ENCODE peak calls at places on chromosomes 16 and 17, in seven cellular contexts. C is CD8-positive, alpha-beta T cell; S is lower lobe of right lung; U is tibial nerve; F is right lobe of liver; Q is left ventricle myocardium inferior; H is esophagus squamous epithelium. A is an unnamed sample.
A peak's percentile ranks its signal among the peaks of the same experiment; 100 is the strongest.

GRCh38 chr17:57092779-57093178 is 7.7 kb downstream of the AKAP1 start:
- DNase-seq in C (no peak), S (no peak), U (no peak), F (no peak), Q (no peak), H (no peak), A (no peak)

GRCh38 chr16:49961087-49961486 is 63.9 kb upstream of the CNEP1R1 start:
- DNase-seq in C (no peak), S (no peak), U (no peak), F (no peak), Q (no peak), H (no peak), A (no peak)

GRCh38 chr17:31674305-31674704 is 184.7 kb downstream of the COPRS start:
- DNase-seq in C (no peak), S (no peak), U (no peak), F (no peak), Q (no peak), H (no peak), A (no peak)

GRCh38 chr17:29929006-29929543 is 953 bp downstream of the SSH2 start:
- DNase-seq in C (no peak), S (no peak), U (no peak), F (no peak), Q (no peak), H (no peak), A (no peak)

GRCh38 chr16:56860226-56861020 is 4.6 kb upstream of the SLC12A3 start:
- DNase-seq in C (peak; percentile 8), S (no peak), U (no peak), F (no peak), Q (no peak), H (no peak), A (no peak)

GRCh38 chr16:12502671-12503070 is 301.0 kb downstream of the CPPED1 start:
- DNase-seq in C (no peak), S (no peak), U (no peak), F (no peak), Q (no peak), H (no peak), A (no peak)

GRCh38 chr16:66400503-66401380 is 26.4 kb upstream of the BEAN1 start:
- DNase-seq in C (no peak), S (no peak), U (no peak), F (no peak), Q (no peak), H (no peak), A (no peak)

GRCh38 chr17:8248751-8249607 is at the start of gene PFAS:
- DNase-seq in C (peak; percentile 95), S (peak; percentile 98), U (peak; percentile 97), F (peak; percentile 96), Q (peak; percentile 97), H (peak; percentile 79), A (peak; percentile 93)

GRCh38 chr17:66947311-66947710 is 17.2 kb upstream of the CACNG4 start:
- DNase-seq in C (no peak), S (peak; percentile 20), U (no peak), F (peak; percentile 37), Q (no peak), H (no peak), A (no peak)

GRCh38 chr17:74750327-74751069 is 2.1 kb downstream of the NHERF1 start:
- DNase-seq in C (no peak), S (no peak), U (no peak), F (peak; percentile 95), Q (no peak), H (no peak), A (no peak)

GRCh38 chr16:68732068-68732680 is 4.9 kb upstream of the CDH1 start:
- DNase-seq in C (no peak), S (peak; percentile 84), U (no peak), F (peak; percentile 80), Q (no peak), H (no peak), A (no peak)

GRCh38 chr16:55496509-55497145 is 12.2 kb upstream of the LPCAT2 start:
- DNase-seq in C (no peak), S (no peak), U (no peak), F (no peak), Q (no peak), H (no peak), A (no peak)

GRCh38 chr16:51376080-51376479 is 225.0 kb upstream of the SALL1 start:
- DNase-seq in C (no peak), S (no peak), U (no peak), F (no peak), Q (no peak), H (no peak), A (no peak)

GRCh38 chr17:32871736-32872135 is 5.2 kb downstream of the MYO1D start:
- DNase-seq in C (no peak), S (no peak), U (no peak), F (no peak), Q (no peak), H (no peak), A (no peak)

GRCh38 chr17:32870027-32870670 is 6.8 kb downstream of the MYO1D start:
- DNase-seq in C (no peak), S (no peak), U (no peak), F (no peak), Q (no peak), H (no peak), A (no peak)

GRCh38 chr17:32870969-32871368 is 6.0 kb downstream of the MYO1D start:
- DNase-seq in C (no peak), S (no peak), U (no peak), F (no peak), Q (no peak), H (no peak), A (no peak)

GRCh38 chr17:32873114-32873513 is 3.8 kb downstream of the MYO1D start:
- DNase-seq in C (no peak), S (no peak), U (no peak), F (no peak), Q (no peak), H (no peak), A (no peak)

DNA sequence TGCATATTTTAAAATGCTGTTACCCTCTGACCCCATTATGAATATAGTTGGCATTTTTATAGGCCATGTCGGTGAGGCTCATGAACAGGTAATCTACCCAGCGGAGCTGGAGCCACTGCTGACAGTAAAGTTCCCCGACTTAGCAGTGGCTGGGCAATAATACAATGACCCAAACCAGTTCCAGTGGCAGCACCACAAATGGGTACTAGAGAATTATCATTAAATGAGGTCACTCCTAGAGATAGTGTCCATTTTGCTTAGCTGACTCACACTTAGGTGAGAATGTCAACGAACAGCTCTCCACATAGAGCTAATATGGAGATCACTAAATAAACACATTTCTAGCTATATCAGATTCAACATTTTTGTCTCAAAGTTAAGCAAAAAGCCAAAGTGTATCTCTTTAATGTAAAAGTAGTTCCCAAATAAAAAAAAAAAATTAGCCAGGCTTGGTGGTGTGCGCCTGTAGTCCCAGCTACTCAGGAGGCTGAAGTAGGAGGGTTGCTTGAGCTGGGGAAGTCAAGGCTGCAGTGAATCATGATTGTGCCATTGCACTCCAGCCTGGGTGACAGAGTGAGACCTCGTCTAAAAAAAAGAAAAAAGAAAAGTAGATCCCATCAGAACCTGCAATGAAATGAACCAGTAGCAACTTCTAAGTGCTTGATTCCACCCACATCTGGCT is 7.4 kb downstream of the MYO1D start:
- DNase-seq in C (no peak), S (no peak), U (no peak), F (no peak), Q (no peak), H (no peak), A (no peak)
- H3K27ac ChIP-seq in C (no peak overlapping the region), S (peak overlapping the region; percentile 36), U (no peak overlapping the region), F (no peak overlapping the region), Q (peak overlapping the region; percentile 66), H (peak overlapping the region; percentile 43), A (no peak overlapping the region)

GRCh38 chr17:45246338-45246737 is 15.6 kb downstream of the SPATA32 start:
- DNase-seq in C (no peak), S (no peak), U (no peak), F (no peak), Q (no peak), H (no peak), A (no peak)
- H3K9me3 ChIP-seq in C (no peaks in the 10 kb centered on the region), S (no peaks in the 10 kb centered on the region), U (no peaks in the 10 kb centered on the region), F (no peaks in the 10 kb centered on the region), Q (no peaks in the 10 kb centered on the region), H (no peaks in the 10 kb centered on the region), A (no peaks in the 10 kb centered on the region)

GRCh38 chr16:46961373-46962353 is 11.8 kb downstream of the DNAJA2 start:
- DNase-seq in C (peak; percentile 7), S (no peak), U (no peak), F (no peak), Q (no peak), H (no peak), A (no peak)
- H3K36me3 ChIP-seq in C (peaks cover 62% of the 10 kb centered on the region), S (peaks cover 100% of the 10 kb centered on the region), U (peaks cover 99% of the 10 kb centered on the region), F (peaks cover 69% of the 10 kb centered on the region), Q (peaks cover 99% of the 10 kb centered on the region), H (peaks cover 100% of the 10 kb centered on the region), A (peaks cover 86% of the 10 kb centered on the region)

DNA sequence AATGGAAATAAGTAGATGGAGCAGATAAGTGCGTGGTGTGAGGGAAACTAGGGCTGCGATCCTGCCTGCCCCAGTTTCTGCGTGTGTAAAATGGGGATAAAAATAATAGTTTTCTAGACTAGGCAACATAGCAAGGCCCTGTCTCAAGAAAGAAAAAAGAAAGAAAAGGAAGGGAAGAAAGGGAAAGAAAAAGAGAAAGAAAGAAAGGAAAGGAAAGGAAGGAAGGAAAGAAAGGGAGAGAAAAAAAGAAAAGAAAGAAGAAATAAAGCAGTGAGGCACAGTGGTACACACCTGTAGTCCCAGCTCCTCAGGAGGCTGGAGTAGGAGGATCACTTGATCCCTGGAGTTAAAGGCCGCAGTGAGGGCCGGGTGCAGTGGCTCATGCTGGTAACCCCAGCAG is 2.2 kb upstream of the PKMYT1 start:
- DNase-seq in C (no peak), S (no peak), U (no peak), F (no peak), Q (no peak), H (no peak), A (no peak)
- H3K27ac ChIP-seq in C (no peak overlapping the region), S (no peak overlapping the region), U (no peak overlapping the region), F (no peak overlapping the region), Q (no peak overlapping the region), H (no peak overlapping the region), A (no peak overlapping the region)

GRCh38 chr17:6572997-6573396 is 16.6 kb upstream of the PITPNM3 start:
- DNase-seq in C (no peak), S (no peak), U (no peak), F (no peak), Q (no peak), H (no peak), A (no peak)

GRCh38 chr17:6569391-6570302 is 13.3 kb upstream of the PITPNM3 start:
- DNase-seq in C (no peak), S (no peak), U (no peak), F (no peak), Q (no peak), H (no peak), A (no peak)

GRCh38 chr17:6570731-6571465 is 14.5 kb upstream of the PITPNM3 start:
- DNase-seq in C (no peak), S (no peak), U (no peak), F (no peak), Q (no peak), H (no peak), A (no peak)

GRCh38 chr17:6568186-6568758 is 11.9 kb upstream of the PITPNM3 start:
- DNase-seq in C (no peak), S (no peak), U (no peak), F (no peak), Q (no peak), H (no peak), A (no peak)

GRCh38 chr17:6567528-6568185 is 11.3 kb upstream of the PITPNM3 start:
- DNase-seq in C (no peak), S (peak; percentile 69), U (no peak), F (no peak), Q (no peak), H (no peak), A (no peak)
- H3K9me3 ChIP-seq in C (no peaks in the 10 kb centered on the region), S (no peaks in the 10 kb centered on the region), U (no peaks in the 10 kb centered on the region), F (no peaks in the 10 kb centered on the region), Q (no peaks in the 10 kb centered on the region), H (no peaks in the 10 kb centered on the region), A (no peaks in the 10 kb centered on the region)